ENCODE peak calls at places on chromosome 12, in eight cellular contexts. One of them, this sample, is unnamed.

GRCh38 chr12:66241061-66242043 is 52.3 kb downstream of the IRAK3 start:
- DNase-seq in A172: peak; percentile 18
- DNase-seq in K562: no peak
- DNase-seq in Kasumi-1: peak; percentile 72
- DNase-seq in stimulated activated CD8-positive, alpha-beta memory T cell treated with anti-CD3 and anti-CD28 coated beads, Interleukin-4, amount 100 ng/mL, for 24 hours: no peak
- DNase-seq in NCI-H345: no peak
- DNase-seq in glomerular endothelial cell: no peak
- DNase-seq in RKO: peak; percentile 21
- DNase-seq in this sample: peak; percentile 67

GRCh38 chr12:121709478-121709890 is 3.1 kb upstream of the TMEM120B start:
- DNase-seq in glomerular endothelial cell: no peak
- DNase-seq in stimulated activated CD8-positive, alpha-beta memory T cell treated with anti-CD3 and anti-CD28 coated beads, Interleukin-4, amount 100 ng/mL, for 24 hours: no peak
- DNase-seq in Kasumi-1: no peak
- DNase-seq in K562: no peak
- DNase-seq in NCI-H345: no peak
- DNase-seq in RKO: peak; percentile 78
- DNase-seq in A172: peak; percentile 65
- DNase-seq in this sample: peak; percentile 50

GRCh38 chr12:103924761-103925641 is 5.2 kb upstream of the HSP90B1 start:
- DNase-seq in A172: peak; percentile 82
- DNase-seq in Kasumi-1: no peak
- DNase-seq in glomerular endothelial cell: no peak
- DNase-seq in NCI-H345: peak; percentile 60
- DNase-seq in K562: no peak
- DNase-seq in RKO: peak; percentile 76
- DNase-seq in stimulated activated CD8-positive, alpha-beta memory T cell treated with anti-CD3 and anti-CD28 coated beads, Interleukin-4, amount 100 ng/mL, for 24 hours: peak; percentile 18
- DNase-seq in this sample: peak; percentile 65

GRCh38 chr12:57726884-57727757 is 11.4 kb downstream of the AGAP2 start:
- DNase-seq in stimulated activated CD8-positive, alpha-beta memory T cell treated with anti-CD3 and anti-CD28 coated beads, Interleukin-4, amount 100 ng/mL, for 24 hours: no peak
- DNase-seq in glomerular endothelial cell: no peak
- DNase-seq in Kasumi-1: no peak
- DNase-seq in A172: no peak
- DNase-seq in RKO: no peak
- DNase-seq in NCI-H345: no peak
- DNase-seq in K562: no peak
- DNase-seq in this sample: no peak

GRCh38 chr12:111444314-111444705 is 38.6 kb downstream of the SH2B3 start:
- DNase-seq in stimulated activated CD8-positive, alpha-beta memory T cell treated with anti-CD3 and anti-CD28 coated beads, Interleukin-4, amount 100 ng/mL, for 24 hours: no peak
- DNase-seq in K562: no peak
- DNase-seq in glomerular endothelial cell: no peak
- DNase-seq in A172: no peak
- DNase-seq in RKO: no peak
- DNase-seq in NCI-H345: no peak
- DNase-seq in Kasumi-1: no peak
- DNase-seq in this sample: no peak

GRCh38 chr12:125216720-125217119 is 151.5 kb downstream of the AACS start:
- DNase-seq in K562: no peak
- DNase-seq in NCI-H345: no peak
- DNase-seq in RKO: no peak
- DNase-seq in Kasumi-1: no peak
- DNase-seq in A172: no peak
- DNase-seq in stimulated activated CD8-positive, alpha-beta memory T cell treated with anti-CD3 and anti-CD28 coated beads, Interleukin-4, amount 100 ng/mL, for 24 hours: no peak
- DNase-seq in glomerular endothelial cell: no peak
- DNase-seq in this sample: no peak

GRCh38 chr12:132761032-132761910 is at the start of gene ANKLE2:
- DNase-seq in RKO: peak; percentile 66
- DNase-seq in K562: peak; percentile 79
- DNase-seq in NCI-H345: peak; percentile 59
- DNase-seq in Kasumi-1: peak; percentile 43
- DNase-seq in glomerular endothelial cell: peak; percentile 5
- DNase-seq in A172: peak; percentile 44
- DNase-seq in stimulated activated CD8-positive, alpha-beta memory T cell treated with anti-CD3 and anti-CD28 coated beads, Interleukin-4, amount 100 ng/mL, for 24 hours: peak; percentile 57
- DNase-seq in this sample: peak; percentile 53

GRCh38 chr12:13135336-13136178 is 32.1 kb upstream of the GSG1 start:
- DNase-seq in RKO: peak; percentile 35
- DNase-seq in Kasumi-1: no peak
- DNase-seq in stimulated activated CD8-positive, alpha-beta memory T cell treated with anti-CD3 and anti-CD28 coated beads, Interleukin-4, amount 100 ng/mL, for 24 hours: no peak
- DNase-seq in A172: peak; percentile 79
- DNase-seq in NCI-H345: no peak
- DNase-seq in glomerular endothelial cell: no peak
- DNase-seq in K562: peak; percentile 9
- DNase-seq in this sample: peak; percentile 91

GRCh38 chr12:46950116-46950515 is 124.3 kb upstream of the SLC38A4 start:
- DNase-seq in Kasumi-1: no peak
- DNase-seq in A172: peak; percentile 60
- DNase-seq in K562: no peak
- DNase-seq in NCI-H345: no peak
- DNase-seq in RKO: no peak
- DNase-seq in stimulated activated CD8-positive, alpha-beta memory T cell treated with anti-CD3 and anti-CD28 coated beads, Interleukin-4, amount 100 ng/mL, for 24 hours: no peak
- DNase-seq in glomerular endothelial cell: no peak
- DNase-seq in this sample: peak; percentile 65

GRCh38 chr12:107990325-107990724 is 138.8 kb upstream of the WSCD2 start:
- DNase-seq in K562: peak; percentile 19
- DNase-seq in glomerular endothelial cell: no peak
- DNase-seq in Kasumi-1: peak; percentile 49
- DNase-seq in NCI-H345: peak; percentile 24
- DNase-seq in A172: peak; percentile 21
- DNase-seq in stimulated activated CD8-positive, alpha-beta memory T cell treated with anti-CD3 and anti-CD28 coated beads, Interleukin-4, amount 100 ng/mL, for 24 hours: peak; percentile 3
- DNase-seq in RKO: peak; percentile 9
- DNase-seq in this sample: peak; percentile 2

GRCh38 chr12:103085541-103085940 is 128.1 kb downstream of the ASCL1 start:
- DNase-seq in stimulated activated CD8-positive, alpha-beta memory T cell treated with anti-CD3 and anti-CD28 coated beads, Interleukin-4, amount 100 ng/mL, for 24 hours: no peak
- DNase-seq in A172: no peak
- DNase-seq in glomerular endothelial cell: no peak
- DNase-seq in NCI-H345: peak; percentile 68
- DNase-seq in RKO: no peak
- DNase-seq in Kasumi-1: no peak
- DNase-seq in K562: no peak
- DNase-seq in this sample: no peak

GRCh38 chr12:34350092-34351041 is 328.1 kb downstream of the ALG10 start:
- DNase-seq in K562: peak; percentile 80
- DNase-seq in stimulated activated CD8-positive, alpha-beta memory T cell treated with anti-CD3 and anti-CD28 coated beads, Interleukin-4, amount 100 ng/mL, for 24 hours: no peak
- DNase-seq in A172: no peak
- DNase-seq in RKO: no peak
- DNase-seq in glomerular endothelial cell: no peak
- DNase-seq in Kasumi-1: no peak
- DNase-seq in NCI-H345: no peak
- DNase-seq in this sample: no peak

GRCh38 chr12:15011162-15011561 is 38.3 kb downstream of the PDE6H start:
- DNase-seq in A172: no peak
- DNase-seq in Kasumi-1: peak; percentile 4
- DNase-seq in K562: no peak
- DNase-seq in glomerular endothelial cell: no peak
- DNase-seq in NCI-H345: no peak
- DNase-seq in RKO: peak; percentile 22
- DNase-seq in stimulated activated CD8-positive, alpha-beta memory T cell treated with anti-CD3 and anti-CD28 coated beads, Interleukin-4, amount 100 ng/mL, for 24 hours: no peak
- DNase-seq in this sample: no peak

GRCh38 chr12:76915381-76916169 is 36.8 kb upstream of the CSRP2 start:
- DNase-seq in A172: no peak
- DNase-seq in NCI-H345: no peak
- DNase-seq in glomerular endothelial cell: no peak
- DNase-seq in stimulated activated CD8-positive, alpha-beta memory T cell treated with anti-CD3 and anti-CD28 coated beads, Interleukin-4, amount 100 ng/mL, for 24 hours: no peak
- DNase-seq in Kasumi-1: no peak
- DNase-seq in K562: no peak
- DNase-seq in RKO: no peak
- DNase-seq in this sample: no peak

GRCh38 chr12:83474369-83474768 is 787.7 kb downstream of the TMTC2 start:
- DNase-seq in Kasumi-1: no peak
- DNase-seq in NCI-H345: no peak
- DNase-seq in K562: no peak
- DNase-seq in stimulated activated CD8-positive, alpha-beta memory T cell treated with anti-CD3 and anti-CD28 coated beads, Interleukin-4, amount 100 ng/mL, for 24 hours: no peak
- DNase-seq in A172: no peak
- DNase-seq in RKO: no peak
- DNase-seq in glomerular endothelial cell: no peak
- DNase-seq in this sample: no peak

GRCh38 chr12:45582536-45582935 is 147.0 kb upstream of the ARID2 start:
- DNase-seq in RKO: no peak
- DNase-seq in glomerular endothelial cell: no peak
- DNase-seq in Kasumi-1: no peak
- DNase-seq in NCI-H345: no peak
- DNase-seq in stimulated activated CD8-positive, alpha-beta memory T cell treated with anti-CD3 and anti-CD28 coated beads, Interleukin-4, amount 100 ng/mL, for 24 hours: no peak
- DNase-seq in K562: no peak
- DNase-seq in A172: no peak
- DNase-seq in this sample: peak; percentile 16

GRCh38 chr12:131428086-131428685 is 282.7 kb upstream of the SFSWAP start:
- DNase-seq in A172: no peak
- DNase-seq in Kasumi-1: no peak
- DNase-seq in stimulated activated CD8-positive, alpha-beta memory T cell treated with anti-CD3 and anti-CD28 coated beads, Interleukin-4, amount 100 ng/mL, for 24 hours: no peak
- DNase-seq in RKO: no peak
- DNase-seq in glomerular endothelial cell: no peak
- DNase-seq in NCI-H345: no peak
- DNase-seq in K562: no peak
- DNase-seq in this sample: no peak

GRCh38 chr12:7047318-7047717 is 13.2 kb upstream of the C1S start:
- DNase-seq in glomerular endothelial cell: no peak
- DNase-seq in stimulated activated CD8-positive, alpha-beta memory T cell treated with anti-CD3 and anti-CD28 coated beads, Interleukin-4, amount 100 ng/mL, for 24 hours: no peak
- DNase-seq in K562: no peak
- DNase-seq in Kasumi-1: peak; percentile 53
- DNase-seq in NCI-H345: no peak
- DNase-seq in A172: no peak
- DNase-seq in RKO: no peak
- DNase-seq in this sample: no peak

GRCh38 chr12:47156167-47156736 is 76.5 kb upstream of the AMIGO2 start:
- DNase-seq in glomerular endothelial cell: peak; percentile 4
- DNase-seq in NCI-H345: no peak
- DNase-seq in stimulated activated CD8-positive, alpha-beta memory T cell treated with anti-CD3 and anti-CD28 coated beads, Interleukin-4, amount 100 ng/mL, for 24 hours: no peak
- DNase-seq in K562: peak; percentile 36
- DNase-seq in Kasumi-1: peak; percentile 13
- DNase-seq in A172: no peak
- DNase-seq in RKO: no peak
- DNase-seq in this sample: peak; percentile 77

This sample was measured in NCI-H226.